ENCODE peak calls at places on chromosomes 12 and 14, in six cellular contexts. U is osteocyte, M is neural crest cell, N is NCI-H345, J is foreskin melanocyte, L is AG09309. W is an unnamed sample.

GRCh38 chr12:55681142-55682077 is 26.3 kb downstream of the ITGA7 start:
- DNase-seq in U (no peak), M (peak; percentile 32), N (peak; percentile 22), J (peak; percentile 34), L (no peak), W (no peak)

GRCh38 chr14:51109651-51110050 is 14.7 kb upstream of the TRIM9 start:
- DNase-seq in U (no peak), M (no peak), N (no peak), J (no peak), L (no peak), W (no peak)

GRCh38 chr14:25308244-25308643 is 258.3 kb upstream of the STXBP6 start:
- DNase-seq in U (no peak), M (no peak), N (no peak), J (no peak), L (no peak), W (no peak)

GRCh38 chr14:100576091-100577085 is 10.8 kb downstream of the BEGAIN start:
- DNase-seq in U (no peak), M (no peak), N (no peak), J (no peak), L (no peak), W (no peak)

GRCh38 chr12:54019924-54020586 is 8.2 kb upstream of the HOXC6 start:
- DNase-seq in U (no peak), M (no peak), N (no peak), J (peak; percentile 27), L (no peak), W (no peak)

GRCh38 chr12:128008341-128008740 is 258.6 kb upstream of the TMEM132C start:
- DNase-seq in U (no peak), M (no peak), N (no peak), J (no peak), L (peak; percentile 39), W (peak; percentile 13)

GRCh38 chr14:24122971-24123370 is 7.5 kb upstream of the FITM1 start:
- DNase-seq in U (no peak), M (no peak), N (no peak), J (no peak), L (no peak), W (no peak)

GRCh38 chr14:49303952-49304516 is 282.1 kb downstream of the RPS29 start:
- DNase-seq in U (no peak), M (peak; percentile 48), N (peak; percentile 70), J (peak; percentile 14), L (no peak), W (no peak)

GRCh38 chr14:86015916-86016315 is 486.0 kb downstream of the FLRT2 start:
- DNase-seq in U (no peak), M (no peak), N (no peak), J (no peak), L (no peak), W (no peak)

GRCh38 chr12:55742719-55743130 is at the start of gene GDF11:
- DNase-seq in U (peak; percentile 89), M (peak; percentile 76), N (peak; percentile 81), J (peak; percentile 56), L (no peak), W (no peak)

GRCh38 chr12:128810182-128811127 is 13.3 kb downstream of the SLC15A4 start:
- DNase-seq in U (no peak), M (no peak), N (no peak), J (no peak), L (no peak), W (no peak)

GRCh38 chr12:56833780-56834179 is 70.7 kb downstream of the HSD17B6 start:
- DNase-seq in U (no peak), M (no peak), N (no peak), J (no peak), L (no peak), W (no peak)

GRCh38 chr14:53786045-53786444 is 170.6 kb downstream of the BMP4 start:
- DNase-seq in U (no peak), M (no peak), N (no peak), J (no peak), L (no peak), W (no peak)

GRCh38 chr12:80567391-80567790 is 123.4 kb downstream of the PTPRQ start:
- DNase-seq in U (no peak), M (no peak), N (no peak), J (no peak), L (no peak), W (no peak)

GRCh38 chr12:84070311-84070710 is 842.3 kb downstream of the SLC6A15 start:
- DNase-seq in U (no peak), M (no peak), N (no peak), J (no peak), L (peak; percentile 94), W (no peak)

GRCh38 chr12:106188249-106188648 is 49.5 kb upstream of the NUAK1 start:
- DNase-seq in U (no peak), M (peak; percentile 52), N (no peak), J (no peak), L (no peak), W (no peak)

GRCh38 chr12:132634411-132634990 is 15.9 kb downstream of the P2RX2 start:
- DNase-seq in U (no peak), M (no peak), N (no peak), J (no peak), L (no peak), W (no peak)

GRCh38 chr14:101313268-101313667 is 248.0 kb upstream of the DIO3 start:
- DNase-seq in U (no peak), M (no peak), N (no peak), J (no peak), L (no peak), W (no peak)

GRCh38 chr12:23945249-23945648 is 4.2 kb downstream of the SOX5 start:
- DNase-seq in U (no peak), M (no peak), N (no peak), J (no peak), L (no peak), W (no peak)

GRCh38 chr12:30719060-30719459 is 23.4 kb upstream of the IPO8 start:
- DNase-seq in U (no peak), M (no peak), N (no peak), J (no peak), L (peak; percentile 74), W (peak; percentile 32)

GRCh38 chr12:62191747-62192485 is 68.3 kb upstream of the USP15 start:
- DNase-seq in U (no peak), M (no peak), N (peak; percentile 54), J (no peak), L (no peak), W (no peak)

GRCh38 chr14:35867280-35867629 is 41.1 kb downstream of the BRMS1L start:
- DNase-seq in U (no peak), M (no peak), N (no peak), J (no peak), L (no peak), W (no peak)

GRCh38 chr12:122946690-122947271 is 19.5 kb downstream of the ABCB9 start:
- DNase-seq in U (peak; percentile 97), M (no peak), N (no peak), J (peak; percentile 100), L (peak; percentile 96), W (peak; percentile 81)

GRCh38 chr12:50825372-50825838 is 17.3 kb upstream of the TMPRSS12 start:
- DNase-seq in U (no peak), M (no peak), N (no peak), J (peak; percentile 36), L (peak; percentile 61), W (peak; percentile 13)

GRCh38 chr12:123532808-123533649 is 490 bp downstream of the RILPL1 start:
- DNase-seq in U (peak; percentile 85), M (peak; percentile 54), N (peak; percentile 21), J (peak; percentile 32), L (no peak), W (no peak)

GRCh38 chr12:112170971-112171596 is 45.7 kb downstream of the TRAFD1 start:
- DNase-seq in U (no peak), M (no peak), N (no peak), J (no peak), L (no peak), W (no peak)

GRCh38 chr12:124688356-124688992 is 121.1 kb upstream of the NCOR2 start:
- DNase-seq in U (no peak), M (no peak), N (no peak), J (no peak), L (no peak), W (no peak)

GRCh38 chr14:65423986-65424385 is 11.5 kb downstream of the FUT8 start:
- DNase-seq in U (no peak), M (no peak), N (peak; percentile 66), J (no peak), L (no peak), W (no peak)